ENCODE peak calls at places on chromosome 20, in four cellular contexts. Y is T-helper 2 cell, K is fibroblast of gingiva, I is SHP77. P is an unnamed sample.

GRCh38 chr20:35007891-35008290 is 52.2 kb downstream of the MYH7B start:
- DNase-seq in Y (no peak), K (no peak), I (no peak), P (no peak)

GRCh38 chr20:2849529-2849928 is 9.0 kb downstream of the VPS16 start:
- DNase-seq in Y (no peak), K (no peak), I (no peak), P (no peak)

GRCh38 chr20:5973172-5973571 is 22.7 kb downstream of the MCM8 start:
- DNase-seq in Y (no peak), K (peak), I (no peak), P (peak)

GRCh38 chr20:51272392-51272791 is 249.5 kb upstream of the KCNG1 start:
- DNase-seq in Y (no peak), K (no peak), I (no peak), P (peak)

GRCh38 chr20:40754372-40754943 is 65.4 kb upstream of the MAFB start:
- DNase-seq in Y (no peak), K (peak), I (no peak), P (no peak)

GRCh38 chr20:38935967-38936407 is 9.8 kb downstream of the FAM83D start:
- DNase-seq in Y (no peak), K (no peak), I (no peak), P (no peak)

GRCh38 chr20:51579137-51579536 is 36.6 kb upstream of the NFATC2 start:
- DNase-seq in Y (no peak), K (peak), I (no peak), P (peak)

GRCh38 chr20:13552061-13552460 is 86.7 kb downstream of the TASP1 start:
- DNase-seq in Y (no peak), K (no peak), I (no peak), P (peak)

GRCh38 chr20:16107172-16107870 is 465.9 kb downstream of the KIF16B start:
- DNase-seq in Y (no peak), K (no peak), I (no peak), P (no peak)

GRCh38 chr20:60867589-60867988 is 384.5 kb upstream of the CDH4 start:
- DNase-seq in Y (no peak), K (no peak), I (no peak), P (no peak)

GRCh38 chr20:667351-668034 is 8.1 kb downstream of the SCRT2 start:
- DNase-seq in Y (no peak), K (no peak), I (peak), P (peak)

GRCh38 chr20:41121399-41121798 is 15.9 kb upstream of the PLCG1 start:
- DNase-seq in Y (no peak), K (no peak), I (no peak), P (no peak)

GRCh38 chr20:10654630-10655029 is 19.2 kb downstream of the JAG1 start:
- DNase-seq in Y (no peak), K (no peak), I (no peak), P (peak)

P was measured in brain microvascular endothelial cell.